ENCODE peak calls at places on chromosomes 16 and 17, in four cellular contexts. One of them, this sample, is unnamed.

GRCh38 chr16:1309888-1310831 is 724 bp downstream of the UBE2I start:
- DNase-seq in Peyer's patch: peak; percentile 67
- DNase-seq in heart left ventricle: peak; percentile 76
- DNase-seq in colonic mucosa: peak; percentile 65
- DNase-seq in this sample: peak; percentile 64

GRCh38 chr16:31441956-31442355 is 633 bp downstream of the ZNF843 start:
- DNase-seq in colonic mucosa: no peak
- DNase-seq in Peyer's patch: peak; percentile 46
- DNase-seq in heart left ventricle: no peak
- DNase-seq in this sample: no peak

GRCh38 chr17:40062347-40063033 is at the start of gene THRA:
- DNase-seq in heart left ventricle: peak; percentile 89
- DNase-seq in colonic mucosa: peak; percentile 75
- DNase-seq in Peyer's patch: peak; percentile 88
- DNase-seq in this sample: peak; percentile 67

GRCh38 chr17:28335959-28336871 is 654 bp downstream of the TNFAIP1 start:
- DNase-seq in colonic mucosa: peak; percentile 70
- DNase-seq in heart left ventricle: no peak
- DNase-seq in Peyer's patch: no peak
- DNase-seq in this sample: no peak

GRCh38 chr16:30558789-30559377 is 709 bp upstream of the ZNF764 start:
- DNase-seq in Peyer's patch: no peak
- DNase-seq in colonic mucosa: no peak
- DNase-seq in heart left ventricle: no peak
- DNase-seq in this sample: no peak

GRCh38 chr16:10121496-10121895 is 60.7 kb downstream of the GRIN2A start:
- DNase-seq in Peyer's patch: no peak
- DNase-seq in colonic mucosa: no peak
- DNase-seq in heart left ventricle: no peak
- DNase-seq in this sample: no peak

GRCh38 chr16:72042157-72042660 is 12.1 kb upstream of the HP start:
- DNase-seq in Peyer's patch: no peak
- DNase-seq in heart left ventricle: no peak
- DNase-seq in colonic mucosa: no peak
- DNase-seq in this sample: no peak

GRCh38 chr16:14111713-14112538 is 40.8 kb downstream of the MRTFB start:
- DNase-seq in Peyer's patch: no peak
- DNase-seq in colonic mucosa: peak; percentile 79
- DNase-seq in heart left ventricle: peak; percentile 47
- DNase-seq in this sample: no peak

GRCh38 chr16:17802566-17802965 is 331.8 kb upstream of the XYLT1 start:
- DNase-seq in Peyer's patch: no peak
- DNase-seq in heart left ventricle: no peak
- DNase-seq in colonic mucosa: no peak
- DNase-seq in this sample: no peak

GRCh38 chr17:65627892-65628622 is 66.6 kb upstream of the AXIN2 start:
- DNase-seq in colonic mucosa: peak; percentile 79
- DNase-seq in heart left ventricle: no peak
- DNase-seq in Peyer's patch: peak; percentile 72
- DNase-seq in this sample: no peak

GRCh38 chr16:17461951-17462729 is 8.6 kb downstream of the XYLT1 start:
- DNase-seq in Peyer's patch: no peak
- DNase-seq in heart left ventricle: no peak
- DNase-seq in colonic mucosa: no peak
- DNase-seq in this sample: no peak

GRCh38 chr17:62666061-62666800 is 38.8 kb downstream of the MRC2 start:
- DNase-seq in colonic mucosa: no peak
- DNase-seq in Peyer's patch: no peak
- DNase-seq in heart left ventricle: peak; percentile 63
- DNase-seq in this sample: no peak

GRCh38 chr17:11736613-11737289 is 138.5 kb downstream of the DNAH9 start:
- DNase-seq in heart left ventricle: no peak
- DNase-seq in Peyer's patch: no peak
- DNase-seq in colonic mucosa: no peak
- DNase-seq in this sample: no peak

GRCh38 chr17:34151081-34151480 is 104.0 kb upstream of the CCL2 start:
- DNase-seq in heart left ventricle: no peak
- DNase-seq in Peyer's patch: no peak
- DNase-seq in colonic mucosa: no peak
- DNase-seq in this sample: no peak

GRCh38 chr16:67460961-67461360 is 20.0 kb downstream of the ATP6V0D1 start:
- DNase-seq in heart left ventricle: no peak
- DNase-seq in Peyer's patch: peak; percentile 68
- DNase-seq in colonic mucosa: no peak
- DNase-seq in this sample: no peak
- H3K4me3 ChIP-seq in heart left ventricle: no peak overlapping the region
- H3K4me3 ChIP-seq in Peyer's patch: no peak overlapping the region
- H3K4me3 ChIP-seq in colonic mucosa: no peak overlapping the region
- H3K4me3 ChIP-seq in this sample: no peak overlapping the region

GRCh38 chr17:56482229-56482628 is 111.3 kb upstream of the NOG start:
- DNase-seq in heart left ventricle: no peak
- DNase-seq in colonic mucosa: no peak
- DNase-seq in Peyer's patch: no peak
- DNase-seq in this sample: no peak
- H3K27ac ChIP-seq in heart left ventricle: no peak overlapping the region
- H3K27ac ChIP-seq in colonic mucosa: no peak overlapping the region
- H3K27ac ChIP-seq in Peyer's patch: no peak overlapping the region
- H3K27ac ChIP-seq in this sample: no peak overlapping the region

DNA sequence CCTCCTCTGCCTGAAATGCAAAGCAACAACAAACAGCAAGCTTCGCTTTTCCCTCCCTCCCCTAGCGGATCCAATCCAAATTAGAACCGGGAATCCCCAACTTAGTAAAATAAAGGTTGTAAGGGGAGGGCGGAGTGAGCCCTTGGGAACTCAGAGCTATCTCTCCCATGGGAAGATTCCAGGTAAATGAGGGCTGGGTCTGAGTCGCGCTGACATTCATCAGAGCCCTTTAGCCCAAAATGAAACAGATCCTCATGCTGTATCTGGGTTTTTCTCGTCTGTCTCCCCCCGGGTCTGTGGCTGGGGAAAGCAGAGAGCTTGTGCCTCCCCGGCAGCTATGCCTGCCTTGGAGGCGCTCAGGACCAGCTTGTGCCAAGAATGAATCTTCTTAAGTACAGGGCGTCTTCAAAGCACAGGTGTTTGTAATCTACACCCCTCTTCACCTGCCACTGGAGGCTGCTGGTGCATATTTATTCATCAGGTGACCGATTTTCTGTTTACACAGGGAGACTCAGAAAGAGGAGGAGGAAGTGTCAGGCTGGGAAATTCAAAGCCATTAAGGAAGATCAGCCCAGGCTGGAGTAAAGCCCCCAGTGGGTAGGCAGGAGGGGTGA is 55.0 kb upstream of the GSE1 start:
- DNase-seq in Peyer's patch: no peak
- DNase-seq in colonic mucosa: peak; percentile 82
- DNase-seq in heart left ventricle: no peak
- DNase-seq in this sample: no peak
- H3K4me1 ChIP-seq in Peyer's patch: peaks cover 3% of the 10 kb centered on the region
- H3K4me1 ChIP-seq in colonic mucosa: peaks cover 12% of the 10 kb centered on the region
- H3K4me1 ChIP-seq in heart left ventricle: no peaks in the 10 kb centered on the region
- H3K4me1 ChIP-seq in this sample: peaks cover 14% of the 10 kb centered on the region

GRCh38 chr17:2397247-2398171 is 3.4 kb downstream of the MNT start:
- DNase-seq in Peyer's patch: no peak
- DNase-seq in colonic mucosa: no peak
- DNase-seq in heart left ventricle: no peak
- DNase-seq in this sample: no peak
- H3K4me3 ChIP-seq in Peyer's patch: no peak overlapping the region
- H3K4me3 ChIP-seq in colonic mucosa: peak overlapping the region; percentile 25
- H3K4me3 ChIP-seq in heart left ventricle: peak overlapping the region; percentile 20
- H3K4me3 ChIP-seq in this sample: no peak overlapping the region

DNA sequence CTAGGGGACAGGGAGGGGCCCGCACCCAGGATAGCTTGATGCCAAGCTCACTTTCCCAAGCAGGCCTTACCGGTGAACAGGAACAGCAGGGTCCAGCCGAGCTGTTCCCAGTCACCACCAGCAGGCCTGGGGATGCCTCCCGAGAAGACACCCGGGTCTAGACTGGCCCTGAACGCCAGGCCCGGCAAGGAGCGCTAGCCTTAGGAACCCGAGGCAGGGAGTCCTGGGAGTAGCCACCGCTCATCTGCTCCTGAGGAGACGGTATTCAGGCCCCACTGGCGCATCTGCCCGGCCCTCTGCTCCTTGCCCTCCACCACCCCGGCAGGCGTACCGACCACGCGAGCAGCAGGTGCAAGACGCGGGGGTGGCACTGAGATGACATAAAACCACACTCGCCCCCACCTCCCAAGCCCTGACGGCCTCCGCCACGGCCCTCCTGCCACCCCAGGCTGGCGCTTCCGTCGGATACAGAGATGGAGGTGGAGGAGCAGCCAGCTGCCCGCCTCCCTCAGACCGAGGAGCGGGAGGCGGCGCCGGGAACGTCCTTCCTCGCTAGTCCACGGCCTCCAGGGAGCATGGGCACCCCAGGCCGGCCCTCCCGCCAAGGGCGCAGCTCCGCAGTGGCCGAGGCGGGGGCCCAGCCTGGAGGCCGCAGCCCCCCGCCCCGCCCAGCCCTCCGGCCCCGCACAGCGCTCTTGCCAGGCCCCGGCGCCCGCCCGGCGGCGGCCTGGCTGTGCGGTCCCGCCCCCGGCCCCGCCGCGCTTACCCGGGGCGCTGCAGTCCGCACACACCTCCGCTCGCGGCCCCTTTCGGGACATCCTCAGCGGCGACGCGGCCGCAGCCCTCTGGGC is 662 bp downstream of the GIT1 start:
- DNase-seq in Peyer's patch: peak; percentile 73
- DNase-seq in colonic mucosa: peak; percentile 45
- DNase-seq in heart left ventricle: no peak
- DNase-seq in this sample: peak; percentile 46
- H3K27ac ChIP-seq in Peyer's patch: peak overlapping the region; percentile 71
- H3K27ac ChIP-seq in colonic mucosa: peak overlapping the region; percentile 76
- H3K27ac ChIP-seq in heart left ventricle: peak overlapping the region; percentile 89
- H3K27ac ChIP-seq in this sample: peak overlapping the region; percentile 47